ENCODE peak calls at places on chromosomes 6 and 20, in four cellular contexts. One of them, this sample, is unnamed.
A peak's percentile ranks its signal among the peaks of the same experiment; 100 is the strongest.

GRCh38 chr6:5937516-5937915 is 69.2 kb downstream of the NRN1 start:
- DNase-seq in vagina: no peak
- DNase-seq in fibroblast of the aortic adventitia: no peak
- DNase-seq in epithelial cell of esophagus: no peak
- DNase-seq in this sample: no peak

GRCh38 chr20:63701329-63702035 is 5.0 kb downstream of the TNFRSF6B start:
- DNase-seq in vagina: no peak
- DNase-seq in fibroblast of the aortic adventitia: no peak
- DNase-seq in epithelial cell of esophagus: no peak
- DNase-seq in this sample: no peak

GRCh38 chr6:160507420-160507819 is 156.7 kb downstream of the LPA start:
- DNase-seq in vagina: no peak
- DNase-seq in fibroblast of the aortic adventitia: no peak
- DNase-seq in epithelial cell of esophagus: no peak
- DNase-seq in this sample: no peak

GRCh38 chr6:87700729-87701675 is 1.0 kb downstream of the AKIRIN2 start:
- DNase-seq in vagina: no peak
- DNase-seq in fibroblast of the aortic adventitia: peak; percentile 58
- DNase-seq in epithelial cell of esophagus: peak; percentile 81
- DNase-seq in this sample: peak; percentile 57

GRCh38 chr6:118335325-118335724 is 212.8 kb upstream of the PLN start:
- DNase-seq in vagina: no peak
- DNase-seq in fibroblast of the aortic adventitia: no peak
- DNase-seq in epithelial cell of esophagus: no peak
- DNase-seq in this sample: no peak

GRCh38 chr6:84282566-84282965 is 55.1 kb upstream of the CEP162 start:
- DNase-seq in vagina: no peak
- DNase-seq in fibroblast of the aortic adventitia: peak; percentile 23
- DNase-seq in epithelial cell of esophagus: peak; percentile 23
- DNase-seq in this sample: peak; percentile 26

GRCh38 chr20:63740070-63740500 is 509 bp downstream of the SLC2A4RG start:
- DNase-seq in vagina: no peak
- DNase-seq in fibroblast of the aortic adventitia: peak; percentile 22
- DNase-seq in epithelial cell of esophagus: peak; percentile 14
- DNase-seq in this sample: peak; percentile 46

GRCh38 chr6:74964871-74965441 is 240.9 kb downstream of the COL12A1 start:
- DNase-seq in vagina: no peak
- DNase-seq in fibroblast of the aortic adventitia: no peak
- DNase-seq in epithelial cell of esophagus: no peak
- DNase-seq in this sample: no peak

GRCh38 chr20:19913927-19914614 is 103.1 kb upstream of the NAA20 start:
- DNase-seq in vagina: no peak
- DNase-seq in fibroblast of the aortic adventitia: peak; percentile 26
- DNase-seq in epithelial cell of esophagus: peak; percentile 98
- DNase-seq in this sample: no peak

GRCh38 chr6:95094751-95095150 is 482.6 kb upstream of the MANEA start:
- DNase-seq in vagina: no peak
- DNase-seq in fibroblast of the aortic adventitia: peak; percentile 63
- DNase-seq in epithelial cell of esophagus: peak; percentile 84
- DNase-seq in this sample: peak; percentile 7

GRCh38 chr6:135798751-135799515 is 52.6 kb upstream of the PDE7B start:
- DNase-seq in vagina: no peak
- DNase-seq in fibroblast of the aortic adventitia: no peak
- DNase-seq in epithelial cell of esophagus: no peak
- DNase-seq in this sample: no peak
- H3K4me3 ChIP-seq in vagina: no peak overlapping the region
- H3K4me3 ChIP-seq in fibroblast of the aortic adventitia: no peak overlapping the region
- H3K4me3 ChIP-seq in epithelial cell of esophagus: no peak overlapping the region
- H3K4me3 ChIP-seq in this sample: no peak overlapping the region

GRCh38 chr6:44076366-44077200 is 50.7 kb downstream of the MRPL14 start:
- DNase-seq in vagina: no peak
- DNase-seq in fibroblast of the aortic adventitia: no peak
- DNase-seq in epithelial cell of esophagus: no peak
- DNase-seq in this sample: no peak
- TF ChIP-seq CTCF in vagina: no peak
- TF ChIP-seq CTCF in fibroblast of the aortic adventitia: no peak
- TF ChIP-seq CTCF in epithelial cell of esophagus: no peak
- TF ChIP-seq CTCF in this sample: no peak

GRCh38 chr6:73655341-73655917 is 1.6 kb upstream of the SLC17A5 start:
- DNase-seq in vagina: no peak
- DNase-seq in fibroblast of the aortic adventitia: no peak
- DNase-seq in epithelial cell of esophagus: no peak
- DNase-seq in this sample: no peak

GRCh38 chr6:73652637-73653570 is 888 bp downstream of the SLC17A5 start:
- DNase-seq in vagina: no peak
- DNase-seq in fibroblast of the aortic adventitia: peak; percentile 40
- DNase-seq in epithelial cell of esophagus: peak; percentile 68
- DNase-seq in this sample: peak; percentile 61

GRCh38 chr6:73657201-73657600 is 3.4 kb upstream of the SLC17A5 start:
- DNase-seq in vagina: no peak
- DNase-seq in fibroblast of the aortic adventitia: no peak
- DNase-seq in epithelial cell of esophagus: no peak
- DNase-seq in this sample: no peak

GRCh38 chr6:73653571-73654424 is at the start of gene SLC17A5:
- DNase-seq in vagina: no peak
- DNase-seq in fibroblast of the aortic adventitia: peak; percentile 90
- DNase-seq in epithelial cell of esophagus: peak; percentile 95
- DNase-seq in this sample: peak; percentile 96

GRCh38 chr6:73656501-73657145 is 2.8 kb upstream of the SLC17A5 start:
- DNase-seq in vagina: no peak
- DNase-seq in fibroblast of the aortic adventitia: no peak
- DNase-seq in epithelial cell of esophagus: no peak
- DNase-seq in this sample: peak; percentile 38
- H3K4me3 ChIP-seq in vagina: no peak overlapping the region
- H3K4me3 ChIP-seq in fibroblast of the aortic adventitia: no peak overlapping the region
- H3K4me3 ChIP-seq in epithelial cell of esophagus: no peak overlapping the region
- H3K4me3 ChIP-seq in this sample: no peak overlapping the region

GRCh38 chr6:33453361-33454008 is 891 bp upstream of the ZBTB9 start:
- DNase-seq in vagina: no peak
- DNase-seq in fibroblast of the aortic adventitia: peak; percentile 14
- DNase-seq in epithelial cell of esophagus: no peak
- DNase-seq in this sample: peak; percentile 6

GRCh38 chr6:33454009-33454946 is at the start of gene ZBTB9:
- DNase-seq in vagina: no peak
- DNase-seq in fibroblast of the aortic adventitia: peak; percentile 95
- DNase-seq in epithelial cell of esophagus: peak; percentile 98
- DNase-seq in this sample: peak; percentile 97

GRCh38 chr6:33450434-33450833 is 3.9 kb upstream of the ZBTB9 start:
- DNase-seq in vagina: no peak
- DNase-seq in fibroblast of the aortic adventitia: no peak
- DNase-seq in epithelial cell of esophagus: no peak
- DNase-seq in this sample: peak; percentile 20

GRCh38 chr6:33451606-33452005 is 2.8 kb upstream of the ZBTB9 start:
- DNase-seq in vagina: no peak
- DNase-seq in fibroblast of the aortic adventitia: no peak
- DNase-seq in epithelial cell of esophagus: no peak
- DNase-seq in this sample: no peak

DNA sequence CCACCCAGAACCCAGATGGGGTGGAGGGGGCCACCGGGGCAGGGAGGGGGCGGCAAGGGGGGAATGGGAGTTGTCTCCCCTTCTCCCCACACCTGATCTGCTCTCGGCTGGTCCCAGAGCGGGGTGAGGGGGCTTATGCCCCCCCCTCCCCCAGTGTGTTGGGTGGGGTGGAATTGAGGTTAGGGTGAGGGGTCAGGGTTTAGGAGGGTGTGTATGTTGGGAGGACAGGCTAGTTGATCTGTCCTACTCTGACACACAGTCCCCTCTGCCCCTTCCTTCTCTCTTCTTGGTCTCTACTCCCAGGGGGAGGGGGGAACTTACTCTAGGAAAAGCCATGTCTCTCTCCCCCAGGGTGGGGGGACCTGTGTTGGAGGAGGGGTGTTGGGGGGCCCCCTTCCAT is 1.9 kb upstream of the ZBTB9 start:
- DNase-seq in vagina: no peak
- DNase-seq in fibroblast of the aortic adventitia: no peak
- DNase-seq in epithelial cell of esophagus: no peak
- DNase-seq in this sample: no peak
- TF ChIP-seq CTCF in vagina: no peak
- TF ChIP-seq CTCF in fibroblast of the aortic adventitia: no peak
- TF ChIP-seq CTCF in epithelial cell of esophagus: no peak
- TF ChIP-seq CTCF in this sample: no peak

DNA sequence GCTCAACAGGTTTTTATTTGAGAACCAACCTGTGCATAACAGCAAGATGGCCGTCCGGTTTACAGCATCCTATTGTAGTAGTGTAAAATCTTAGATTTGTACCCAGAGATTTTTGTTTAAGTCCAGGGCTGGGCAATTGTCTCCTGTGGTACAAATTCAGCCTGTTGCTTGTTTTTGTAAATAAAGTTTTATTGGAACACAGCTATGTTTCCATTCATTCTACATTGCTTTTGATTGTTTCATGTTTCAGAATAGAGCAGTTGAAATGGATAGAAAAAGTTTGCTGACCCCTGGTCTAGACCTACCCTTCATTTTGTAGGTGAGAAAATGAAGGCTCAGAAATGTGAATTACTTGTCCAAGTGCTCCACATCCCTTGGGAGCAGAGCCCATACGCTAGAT is 8.5 kb downstream of the SMPDL3A start:
- DNase-seq in vagina: no peak
- DNase-seq in fibroblast of the aortic adventitia: no peak
- DNase-seq in epithelial cell of esophagus: no peak
- DNase-seq in this sample: no peak
- H3K4me3 ChIP-seq in vagina: no peak overlapping the region
- H3K4me3 ChIP-seq in fibroblast of the aortic adventitia: no peak overlapping the region
- H3K4me3 ChIP-seq in epithelial cell of esophagus: no peak overlapping the region
- H3K4me3 ChIP-seq in this sample: no peak overlapping the region

This sample was measured in cardiac fibroblast.